ENCODE peak calls at places on chromosomes 12 and 14, in four cellular contexts. H is psoas muscle, G is nephron progenitor cell, E is bronchial epithelial cell. Y is an unnamed sample.

GRCh38 chr12:53866727-53867126 is 71.9 kb upstream of the HOXC13 start:
- DNase-seq in G (no peak), E (no peak), H (no peak), Y (no peak)

GRCh38 chr12:105805730-105806390 is 332.9 kb downstream of the NUAK1 start:
- DNase-seq in H (peak; percentile 60), G (no peak), E (peak; percentile 58), Y (no peak)

GRCh38 chr12:123801573-123802178 is 39.6 kb downstream of the DNAH10 start:
- DNase-seq in H (no peak), G (no peak), E (peak; percentile 55), Y (no peak)

GRCh38 chr14:93857081-93857480 is 68.8 kb upstream of the PRIMA1 start:
- DNase-seq in G (no peak), E (no peak), H (no peak), Y (no peak)

GRCh38 chr12:26246483-26247164 is 51.3 kb downstream of the SSPN start:
- DNase-seq in G (no peak), H (no peak), E (peak; percentile 91), Y (no peak)

GRCh38 chr14:63878792-63879191 is 26.0 kb downstream of the SYNE2 start:
- DNase-seq in E (no peak), G (no peak), H (no peak), Y (no peak)

GRCh38 chr12:75913502-75914110 is 118.0 kb downstream of the PHLDA1 start:
- DNase-seq in H (no peak), G (no peak), E (no peak), Y (no peak)

GRCh38 chr14:36510078-36510799 is 9.8 kb downstream of the NKX2-1 start:
- DNase-seq in H (no peak), E (peak; percentile 48), G (no peak), Y (no peak)

GRCh38 chr12:106179086-106179485 is 40.3 kb upstream of the NUAK1 start:
- DNase-seq in H (no peak), G (peak; percentile 44), E (no peak), Y (no peak)

GRCh38 chr12:48873096-48873495 is 7.4 kb upstream of the RND1 start:
- DNase-seq in G (no peak), E (no peak), H (no peak), Y (no peak)

GRCh38 chr12:123363743-123364531 is 710 bp downstream of the SBNO1 start:
- DNase-seq in E (peak; percentile 29), G (peak; percentile 37), H (peak; percentile 70), Y (no peak)

GRCh38 chr12:108727868-108728735 is 3.2 kb downstream of the CORO1C start:
- DNase-seq in E (no peak), G (no peak), H (no peak), Y (no peak)

GRCh38 chr12:48000878-48001321 is 3.4 kb downstream of the COL2A1 start:
- DNase-seq in E (peak; percentile 90), G (peak; percentile 42), H (no peak), Y (peak; percentile 10)

GRCh38 chr12:53530920-53531319 is 23.6 kb upstream of the NPFF start:
- DNase-seq in G (no peak), E (peak; percentile 76), H (no peak), Y (no peak)

GRCh38 chr14:44149597-44149996 is 357.5 kb downstream of the FSCB start:
- DNase-seq in G (peak; percentile 61), H (no peak), E (peak; percentile 17), Y (no peak)

GRCh38 chr12:124539084-124540041 is 28.0 kb downstream of the NCOR2 start:
- DNase-seq in E (no peak), G (no peak), H (peak; percentile 48), Y (no peak)

GRCh38 chr14:42855159-42855558 is 1248.5 kb downstream of the LRFN5 start:
- DNase-seq in E (no peak), G (no peak), H (no peak), Y (no peak)

GRCh38 chr12:121009744-121010143 is 6.5 kb downstream of the C12orf43 start:
- DNase-seq in E (peak; percentile 60), G (peak; percentile 33), H (no peak), Y (peak; percentile 20)

GRCh38 chr12:34398366-34398705 is 376.0 kb downstream of the ALG10 start:
- DNase-seq in G (no peak), E (no peak), H (peak; percentile 47), Y (no peak)

GRCh38 chr14:70045715-70046535 is 142.8 kb downstream of the SLC8A3 start:
- DNase-seq in G (peak; percentile 74), E (peak; percentile 61), H (peak; percentile 82), Y (no peak)
- TF ChIP-seq CTCF in G (peak; percentile 71), E (peak; percentile 96), H (peak; percentile 75), Y (peak; percentile 83)

GRCh38 chr12:1948883-1949282 is 30.4 kb upstream of the CACNA2D4 start:
- DNase-seq in E (no peak), H (no peak), G (no peak), Y (no peak)
- TF ChIP-seq CTCF in E (no peak), H (no peak), G (no peak), Y (no peak)

GRCh38 chr12:51401486-51401885 is 10.3 kb upstream of the GALNT6 start:
- DNase-seq in G (no peak), H (no peak), E (no peak), Y (no peak)
- TF ChIP-seq CTCF in G (no peak), H (no peak), E (no peak), Y (no peak)

GRCh38 chr14:92549853-92550244 is 36.3 kb downstream of the RIN3 start:
- DNase-seq in G (no peak), H (peak; percentile 78), E (no peak), Y (no peak)

GRCh38 chr14:92549096-92549852 is 35.7 kb downstream of the RIN3 start:
- DNase-seq in E (no peak), H (peak; percentile 55), G (no peak), Y (no peak)

GRCh38 chr14:92544051-92544730 is 30.6 kb downstream of the RIN3 start:
- DNase-seq in H (no peak), E (no peak), G (no peak), Y (no peak)

GRCh38 chr14:92542766-92543554 is 29.4 kb downstream of the RIN3 start:
- DNase-seq in G (no peak), H (no peak), E (no peak), Y (no peak)

GRCh38 chr14:92546347-92547053 is 32.9 kb downstream of the RIN3 start:
- DNase-seq in E (no peak), H (no peak), G (no peak), Y (no peak)
- TF ChIP-seq CTCF in E (no peak), H (no peak), G (no peak), Y (no peak)